ENCODE peak calls at places on chromosomes 1 and 21, in five cellular contexts. Y is AG09309, B is SK-N-SH, H is esophagus muscularis mucosa, D is fibroblast of lung. P is an unnamed sample.

GRCh38 chr1:177978530-177978929 is 8.7 kb upstream of the SEC16B start:
- DNase-seq in Y (no peak), B (no peak), H (no peak), D (no peak), P (no peak)

GRCh38 chr1:9723926-9724325 is 72.4 kb downstream of the PIK3CD start:
- DNase-seq in Y (no peak), B (no peak), H (no peak), D (no peak), P (no peak)

GRCh38 chr1:1421147-1421906 is at the start of gene ANKRD65:
- DNase-seq in Y (no peak), B (peak; percentile 38), H (no peak), D (no peak), P (no peak)

GRCh38 chr1:78070758-78071157 is 25.0 kb downstream of the GIPC2 start:
- DNase-seq in Y (peak; percentile 61), B (no peak), H (no peak), D (peak; percentile 84), P (peak; percentile 31)

GRCh38 chr1:39089811-39090519 is 63.8 kb downstream of the NDUFS5 start:
- DNase-seq in Y (no peak), B (no peak), H (no peak), D (no peak), P (peak; percentile 34)

GRCh38 chr1:232968965-232969364 is 18.6 kb downstream of the NTPCR start:
- DNase-seq in Y (no peak), B (no peak), H (no peak), D (peak; percentile 56), P (no peak)

GRCh38 chr1:86119214-86119764 is 37.3 kb downstream of the COL24A1 start:
- DNase-seq in Y (no peak), B (no peak), H (no peak), D (no peak), P (peak; percentile 16)

GRCh38 chr1:81812712-81813111 is 12.0 kb downstream of the ADGRL2 start:
- DNase-seq in Y (no peak), B (no peak), H (no peak), D (peak; percentile 49), P (no peak)

GRCh38 chr21:30227633-30228404 is 11.9 kb upstream of the CLDN8 start:
- DNase-seq in Y (no peak), B (no peak), H (no peak), D (peak; percentile 89), P (peak; percentile 84)

GRCh38 chr1:91883470-91883869 is 2.5 kb downstream of the TGFBR3 start:
- DNase-seq in Y (no peak), B (peak; percentile 41), H (no peak), D (peak; percentile 75), P (peak; percentile 56)

GRCh38 chr1:162632234-162632666 is at the start of gene DDR2:
- DNase-seq in Y (peak; percentile 93), B (peak; percentile 51), H (no peak), D (peak; percentile 99), P (peak; percentile 96)

GRCh38 chr1:81231729-81232038 is 569.0 kb upstream of the ADGRL2 start:
- DNase-seq in Y (peak; percentile 5), B (peak; percentile 36), H (no peak), D (no peak), P (peak; percentile 11)

GRCh38 chr1:153560771-153561170 is 4.9 kb downstream of the S100A2 start:
- DNase-seq in Y (no peak), B (no peak), H (no peak), D (no peak), P (no peak)

GRCh38 chr1:27403065-27403726 is 10.8 kb downstream of the GPR3 start:
- DNase-seq in Y (no peak), B (peak; percentile 31), H (peak; percentile 95), D (peak; percentile 83), P (peak; percentile 60)
- TF ChIP-seq CTCF in Y (no peak), B (peak; percentile 25), H (no peak), D (peak; percentile 21), P (peak; percentile 25)

DNA sequence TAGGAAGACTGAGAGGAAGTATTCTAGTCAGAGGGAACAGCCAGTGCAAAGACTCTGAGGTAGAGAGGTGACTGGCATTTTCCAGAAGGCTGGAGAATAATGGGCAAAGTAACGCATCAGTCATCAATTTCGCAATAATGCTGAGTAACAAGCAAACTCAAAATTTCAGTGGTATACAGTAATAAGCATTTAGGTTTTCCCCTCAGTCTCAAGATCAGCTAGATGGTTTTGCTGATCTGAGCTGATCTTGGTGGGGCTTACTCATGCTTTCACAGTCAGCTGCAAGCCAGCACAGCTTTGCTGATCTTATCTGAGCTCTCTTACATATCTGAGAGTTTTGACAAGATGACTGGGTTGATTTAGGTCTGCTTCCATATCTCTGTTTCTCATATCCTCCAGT is 108.7 kb downstream of the TSEN15 start:
- DNase-seq in Y (peak; percentile 23), B (no peak), H (peak; percentile 17), D (peak; percentile 57), P (peak; percentile 68)
- H3K4me3 ChIP-seq in Y (no peak overlapping the region), B (no peak overlapping the region), H (no peak overlapping the region), D (no peak overlapping the region), P (no peak overlapping the region)

GRCh38 chr1:110535985-110536384 is 17.0 kb upstream of the KCNA10 start:
- DNase-seq in Y (no peak), B (no peak), H (no peak), D (no peak), P (peak; percentile 16)

GRCh38 chr1:110538921-110539320 is 19.9 kb upstream of the KCNA10 start:
- DNase-seq in Y (no peak), B (no peak), H (no peak), D (no peak), P (no peak)

GRCh38 chr1:110529011-110529410 is 10.0 kb upstream of the KCNA10 start:
- DNase-seq in Y (no peak), B (no peak), H (no peak), D (no peak), P (no peak)

GRCh38 chr1:110538082-110538481 is 19.1 kb upstream of the KCNA10 start:
- DNase-seq in Y (no peak), B (no peak), H (no peak), D (no peak), P (no peak)

DNA sequence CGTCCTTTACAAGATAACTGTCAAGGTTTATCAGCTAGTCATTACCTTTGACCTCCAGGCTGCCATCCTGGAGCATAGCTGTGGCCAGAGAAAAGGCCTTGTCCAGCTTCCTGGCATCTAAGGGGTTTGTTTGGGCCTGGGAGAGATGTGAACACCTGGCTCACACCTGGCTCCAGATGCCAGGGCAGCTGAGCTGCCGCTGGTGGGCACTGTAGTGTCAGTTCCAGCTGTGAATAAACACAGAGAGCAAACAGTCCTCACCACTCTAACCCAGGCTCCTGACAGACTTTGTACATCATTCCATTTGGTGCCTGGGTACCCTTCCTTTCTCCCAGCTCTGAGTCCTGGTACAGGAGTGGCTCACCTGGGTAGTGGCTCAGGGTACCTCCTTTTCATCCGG is 14.3 kb upstream of the KCNA10 start:
- DNase-seq in Y (no peak), B (no peak), H (no peak), D (no peak), P (no peak)
- TF ChIP-seq CTCF in Y (no peak), B (no peak), H (no peak), D (no peak), P (no peak)

DNA sequence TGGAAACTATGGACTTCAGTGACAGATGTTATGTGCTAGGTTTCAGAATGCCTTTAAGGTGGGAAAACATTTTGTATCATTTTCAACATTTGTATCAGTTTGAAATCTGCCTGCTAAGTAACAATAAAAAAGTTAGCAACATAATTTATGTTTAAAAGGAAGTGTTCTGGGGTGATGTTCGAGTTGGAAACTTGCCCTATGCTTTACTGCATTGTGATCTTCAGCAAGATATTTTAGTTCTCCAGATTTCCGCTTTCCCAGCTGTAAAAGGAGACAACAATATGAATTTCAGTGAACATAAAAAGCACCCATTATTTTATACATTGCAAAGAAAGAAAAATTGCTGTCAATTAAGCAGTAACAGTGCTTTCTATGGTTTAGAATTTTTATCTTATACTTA is 187.4 kb downstream of the DISC1 start:
- DNase-seq in Y (no peak), B (no peak), H (no peak), D (no peak), P (peak; percentile 63)
- H3K4me3 ChIP-seq in Y (no peak overlapping the region), B (no peak overlapping the region), H (no peak overlapping the region), D (no peak overlapping the region), P (no peak overlapping the region)

DNA sequence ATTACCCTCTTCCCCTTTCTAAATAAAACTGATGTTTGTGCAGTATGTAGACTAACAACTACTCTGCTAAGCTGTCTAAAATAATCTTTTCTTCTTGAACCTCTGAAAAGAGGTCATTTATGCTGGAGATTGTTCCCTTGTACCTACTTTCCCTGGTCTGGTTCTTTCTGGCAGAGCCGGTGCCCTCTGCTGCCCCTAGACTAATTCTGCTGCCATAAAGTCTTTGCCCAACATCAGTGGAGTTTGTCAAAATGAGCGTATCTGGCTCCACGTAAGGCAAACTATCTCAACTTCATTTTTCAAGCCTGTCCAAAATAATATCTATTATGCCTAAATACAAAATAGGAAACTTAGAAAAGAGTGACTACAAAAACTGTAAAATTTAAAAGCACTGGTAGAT is 30.9 kb upstream of the ANGPTL7 start:
- DNase-seq in Y (no peak), B (no peak), H (no peak), D (no peak), P (no peak)
- TF ChIP-seq CTCF in Y (peak; percentile 8), B (peak; percentile 46), H (no peak), D (no peak), P (no peak)

GRCh38 chr1:32466761-32467160 is 1.9 kb downstream of the ZBTB8B start:
- DNase-seq in Y (no peak), B (no peak), H (no peak), D (no peak), P (no peak)

GRCh38 chr1:32468791-32469190 is 3.9 kb downstream of the ZBTB8B start:
- DNase-seq in Y (no peak), B (no peak), H (no peak), D (no peak), P (no peak)

GRCh38 chr1:32465541-32466002 is 700 bp downstream of the ZBTB8B start:
- DNase-seq in Y (no peak), B (no peak), H (no peak), D (no peak), P (no peak)

GRCh38 chr1:32464716-32465540 is at the start of gene ZBTB8B:
- DNase-seq in Y (no peak), B (peak; percentile 99), H (no peak), D (peak; percentile 78), P (peak; percentile 43)

GRCh38 chr1:32464191-32464715 is 619 bp upstream of the ZBTB8B start:
- DNase-seq in Y (no peak), B (peak; percentile 33), H (no peak), D (peak; percentile 13), P (peak; percentile 12)
- H3K4me3 ChIP-seq in Y (peak overlapping the region; percentile 23), B (peak overlapping the region; percentile 87), H (peak overlapping the region; percentile 62), D (peak overlapping the region; percentile 29), P (peak overlapping the region; percentile 33)

P was measured in fibroblast of villous mesenchyme.